ENCODE peak calls at places on chromosomes 3 and 15, in four cellular contexts. A, S, H and Y are unnamed samples.

GRCh38 chr3:149532463-149533180 is 58.1 kb downstream of the TM4SF4 start:
- DNase-seq in S (no peak), A (no peak), H (no peak), Y (no peak)

GRCh38 chr3:73867524-73867923 is 242.8 kb upstream of the PDZRN3 start:
- DNase-seq in H (no peak), A (no peak), S (no peak), Y (no peak)

GRCh38 chr3:52437326-52438103 is 7.4 kb downstream of the SEMA3G start:
- DNase-seq in A (no peak), S (no peak), H (no peak), Y (no peak)

GRCh38 chr15:91469627-91470567 is 369.8 kb downstream of the SV2B start:
- DNase-seq in S (peak; percentile 51), A (no peak), H (no peak), Y (no peak)

GRCh38 chr3:57048052-57048671 is 12.3 kb upstream of the SPATA12 start:
- DNase-seq in S (no peak), H (no peak), A (no peak), Y (no peak)

GRCh38 chr15:42133892-42134502 is 22.4 kb downstream of the PLA2G4F start:
- DNase-seq in H (no peak), A (no peak), S (peak; percentile 45), Y (no peak)

GRCh38 chr3:52730681-52731080 is 24.8 kb downstream of the SPCS1 start:
- DNase-seq in S (no peak), A (no peak), H (no peak), Y (no peak)

GRCh38 chr15:70098461-70099166 is 897 bp upstream of the TLE3 start:
- DNase-seq in S (no peak), A (no peak), H (peak; percentile 84), Y (peak; percentile 56)

GRCh38 chr3:65210026-65210814 is 522.4 kb upstream of the ADAMTS9 start:
- DNase-seq in S (no peak), A (no peak), H (no peak), Y (no peak)

GRCh38 chr15:87570186-87570585 is 686.4 kb downstream of the NTRK3 start:
- DNase-seq in A (no peak), S (no peak), H (no peak), Y (no peak)

GRCh38 chr15:90618330-90619136 is 88.8 kb downstream of the CRTC3 start:
- DNase-seq in S (no peak), A (no peak), H (no peak), Y (no peak)

GRCh38 chr3:133930341-133930933 is 34.8 kb upstream of the RAB6B start:
- DNase-seq in S (peak; percentile 30), A (no peak), H (peak; percentile 13), Y (peak; percentile 30)

GRCh38 chr3:163924600-163924999 is 1153.7 kb downstream of the SI start:
- DNase-seq in S (no peak), H (no peak), A (no peak), Y (no peak)

GRCh38 chr15:74777769-74778598 is 3.9 kb upstream of the CSK start:
- DNase-seq in H (no peak), A (no peak), S (no peak), Y (no peak)

GRCh38 chr3:185693985-185694675 is 108.0 kb downstream of the SENP2 start:
- DNase-seq in A (no peak), H (no peak), S (no peak), Y (no peak)

GRCh38 chr15:24848050-24848449 is 106.7 kb upstream of the SNRPN start:
- DNase-seq in H (peak; percentile 56), A (peak; percentile 25), S (no peak), Y (peak; percentile 46)

GRCh38 chr15:43880406-43881184 is 53.8 kb downstream of the WDR76 start:
- DNase-seq in S (no peak), H (no peak), A (no peak), Y (no peak)

GRCh38 chr15:40463279-40463678 is 7.5 kb upstream of the CHST14 start:
- DNase-seq in H (no peak), A (no peak), S (no peak), Y (no peak)

GRCh38 chr3:88984832-88985231 is 122.6 kb upstream of the EPHA3 start:
- DNase-seq in A (no peak), H (no peak), S (no peak), Y (no peak)

GRCh38 chr3:126342991-126343661 is 14.1 kb downstream of the KLF15 start:
- DNase-seq in A (peak; percentile 2), S (no peak), H (peak; percentile 82), Y (peak; percentile 25)

GRCh38 chr15:47756872-47757271 is 39.6 kb downstream of the SEMA6D start:
- DNase-seq in H (no peak), A (peak; percentile 13), S (no peak), Y (no peak)

GRCh38 chr3:159861369-159861987 is 127.2 kb upstream of the IL12A start:
- DNase-seq in S (no peak), H (no peak), A (no peak), Y (no peak)

GRCh38 chr3:161264771-161265343 is 43.7 kb downstream of the NMD3 start:
- DNase-seq in S (no peak), A (no peak), H (no peak), Y (no peak)

GRCh38 chr3:161267646-161268045 is 46.5 kb downstream of the NMD3 start:
- DNase-seq in H (no peak), S (no peak), A (no peak), Y (no peak)

GRCh38 chr3:161268601-161269000 is 47.5 kb downstream of the NMD3 start:
- DNase-seq in H (no peak), S (no peak), A (no peak), Y (no peak)

GRCh38 chr3:161265916-161266571 is 44.9 kb downstream of the NMD3 start:
- DNase-seq in S (no peak), H (no peak), A (no peak), Y (no peak)

GRCh38 chr3:161266731-161267150 is 45.6 kb downstream of the NMD3 start:
- DNase-seq in A (no peak), H (no peak), S (no peak), Y (no peak)
- H3K4me3 ChIP-seq in A (no peak overlapping the region), H (no peak overlapping the region), S (no peak overlapping the region), Y (no peak overlapping the region)

GRCh38 chr3:9800529-9800928 is 7.6 kb downstream of the ARPC4 start:
- DNase-seq in A (no peak), S (no peak), H (no peak), Y (no peak)
- TF ChIP-seq CTCF in A (no peak), S (peak; percentile 4), H (no peak), Y (no peak)

GRCh38 chr15:55795031-55795430 is 52.1 kb upstream of the PRTG start:
- DNase-seq in H (no peak), A (no peak), S (no peak), Y (no peak)

GRCh38 chr15:55800216-55800615 is 57.3 kb upstream of the PRTG start:
- DNase-seq in A (no peak), H (no peak), S (no peak), Y (no peak)

GRCh38 chr15:55802600-55803376 is 59.8 kb upstream of the PRTG start:
- DNase-seq in S (no peak), A (no peak), H (no peak), Y (no peak)

GRCh38 chr15:55796321-55796965 is 53.5 kb upstream of the PRTG start:
- DNase-seq in S (no peak), A (no peak), H (no peak), Y (no peak)

GRCh38 chr15:55799287-55800212 is 56.6 kb upstream of the PRTG start:
- DNase-seq in H (peak; percentile 48), A (peak; percentile 17), S (no peak), Y (no peak)
- H3K4me3 ChIP-seq in H (no peak overlapping the region), A (no peak overlapping the region), S (no peak overlapping the region), Y (no peak overlapping the region)

GRCh38 chr3:102673271-102674115 is 238.7 kb downstream of the ZPLD1 start:
- DNase-seq in A (peak; percentile 50), S (peak; percentile 10), H (peak; percentile 74), Y (peak; percentile 62)

GRCh38 chr3:102664126-102664525 is 229.3 kb downstream of the ZPLD1 start:
- DNase-seq in H (no peak), S (no peak), A (no peak), Y (no peak)

GRCh38 chr3:102671005-102671404 is 236.2 kb downstream of the ZPLD1 start:
- DNase-seq in A (no peak), S (no peak), H (no peak), Y (no peak)

GRCh38 chr3:102665183-102665582 is 230.4 kb downstream of the ZPLD1 start:
- DNase-seq in H (no peak), A (no peak), S (no peak), Y (no peak)

DNA sequence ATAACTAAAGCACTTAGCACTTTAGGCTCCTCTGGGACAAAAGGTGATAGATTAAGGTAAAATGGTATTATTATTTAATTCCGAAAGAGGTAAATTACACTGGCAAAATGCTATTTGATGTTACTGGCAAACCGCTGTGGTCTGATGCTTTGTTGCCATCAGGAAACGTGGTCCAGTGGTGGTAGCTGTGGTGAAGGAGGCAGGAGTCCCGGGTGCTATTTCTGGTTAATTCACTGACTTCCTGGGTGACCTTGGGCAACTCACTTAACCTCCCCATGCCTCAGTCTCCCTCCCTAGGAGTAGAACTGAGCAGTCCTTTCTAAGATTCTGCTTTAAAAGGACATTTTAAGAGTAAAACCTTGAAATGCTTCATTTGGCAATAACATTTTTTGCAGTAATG is 233.4 kb downstream of the ZPLD1 start:
- DNase-seq in S (no peak), A (no peak), H (no peak), Y (no peak)
- TF ChIP-seq CTCF in S (no peak), A (no peak), H (no peak), Y (no peak)

GRCh38 chr3:71304261-71304646 is 279.3 kb downstream of the FOXP1 start:
- DNase-seq in S (no peak), H (no peak), A (no peak), Y (no peak)
- H3K4me3 ChIP-seq in S (no peak overlapping the region), H (no peak overlapping the region), A (no peak overlapping the region), Y (peak overlapping the region; percentile 64)

DNA sequence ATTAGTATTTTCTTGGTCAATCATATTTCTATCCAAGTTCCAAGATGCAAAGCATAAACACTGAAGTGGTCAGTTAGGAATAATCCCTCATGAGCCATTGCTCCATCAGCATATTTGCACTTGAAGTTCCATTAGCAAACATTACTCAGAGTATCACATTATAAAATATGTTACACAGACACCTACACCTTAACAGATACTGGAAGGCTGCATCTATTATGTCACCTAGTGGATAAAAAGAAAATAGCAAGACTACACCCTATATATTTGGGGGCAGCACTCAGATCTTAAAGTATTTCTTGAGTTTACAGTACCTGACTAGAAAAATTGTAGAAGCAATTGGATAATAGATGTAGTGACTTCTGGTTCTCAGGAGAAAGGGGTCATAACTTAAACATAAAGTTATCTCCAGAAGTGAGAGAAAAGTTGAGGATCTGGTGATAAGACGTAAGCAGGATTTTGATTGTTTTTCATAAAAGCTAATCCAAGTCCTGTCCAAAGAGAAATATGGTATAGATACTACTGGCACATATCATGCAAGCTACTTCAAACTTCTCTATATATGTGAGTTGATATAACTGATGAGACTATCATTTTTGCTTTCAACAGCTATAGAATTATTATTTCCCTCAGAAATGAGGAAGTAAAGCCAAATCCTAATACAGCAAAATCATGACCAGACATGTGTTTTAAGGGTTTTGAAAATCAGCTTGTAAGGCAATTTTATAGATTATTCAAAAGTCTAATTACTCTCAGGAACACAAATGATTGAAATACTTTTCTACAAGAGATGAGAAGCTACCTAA is 422.2 kb downstream of the GBE1 start:
- DNase-seq in S (no peak), A (no peak), H (no peak), Y (no peak)
- TF ChIP-seq CTCF in S (peak; percentile 30), A (peak; percentile 17), H (no peak), Y (peak; percentile 36)

GRCh38 chr3:183265713-183266417 is 12.8 kb downstream of the B3GNT5 start:
- DNase-seq in A (no peak), S (no peak), H (no peak), Y (no peak)
- H3K4me3 ChIP-seq in A (peak overlapping the region; percentile 36), S (no peak overlapping the region), H (no peak overlapping the region), Y (peak overlapping the region; percentile 14)